ENCODE peak calls at places on chromosome 5, in nine cellular contexts. J is upper lobe of left lung, Z is heart right ventricle, V is tibial nerve, N is fibroblast of lung, R is colonic mucosa, M is DND-41, S is heart left ventricle, C is A549. T is an unnamed sample.

GRCh38 chr5:91235194-91235793 is 147.8 kb downstream of the ARRDC3 start:
- DNase-seq in J (no peak), Z (no peak), V (no peak), N (no peak), R (no peak), M (no peak), S (no peak), C (no peak), T (no peak)

GRCh38 chr5:108637110-108637509 is 110.6 kb upstream of the FER start:
- DNase-seq in J (no peak), Z (no peak), V (no peak), N (peak; percentile 14), R (no peak), M (no peak), S (no peak), C (no peak), T (no peak)

GRCh38 chr5:53425598-53426516 is 54.6 kb upstream of the FST start:
- DNase-seq in J (no peak), Z (no peak), V (peak; percentile 28), N (peak; percentile 39), R (peak; percentile 37), M (peak; percentile 50), S (no peak), C (no peak), T (peak; percentile 47)

GRCh38 chr5:92991681-92992472 is 589.1 kb downstream of the NR2F1-AS1 start:
- DNase-seq in J (no peak), Z (no peak), V (no peak), N (peak; percentile 55), R (no peak), M (no peak), S (no peak), C (no peak), T (no peak)

GRCh38 chr5:75640826-75641225 is 29.6 kb downstream of the ANKDD1B start:
- DNase-seq in J (no peak), Z (no peak), V (no peak), N (peak; percentile 49), R (no peak), M (no peak), S (no peak), C (no peak), T (no peak)

GRCh38 chr5:125277494-125278154 is 531.2 kb upstream of the ZNF608 start:
- DNase-seq in J (no peak), Z (no peak), V (no peak), N (peak; percentile 96), R (no peak), M (no peak), S (no peak), C (peak; percentile 62), T (no peak)

GRCh38 chr5:72427016-72427415 is 80.2 kb downstream of the ZNF366 start:
- DNase-seq in J (no peak), Z (no peak), V (no peak), N (no peak), R (no peak), M (no peak), S (no peak), C (no peak), T (no peak)

GRCh38 chr5:139140631-139141071 is 57.5 kb downstream of the SIL1 start:
- DNase-seq in J (no peak), Z (no peak), V (no peak), N (peak; percentile 73), R (no peak), M (no peak), S (no peak), C (no peak), T (peak; percentile 54)

GRCh38 chr5:16552666-16553343 is 64.0 kb downstream of the RETREG1 start:
- DNase-seq in J (peak; percentile 70), Z (peak; percentile 75), V (peak; percentile 76), N (peak; percentile 58), R (peak; percentile 91), M (peak; percentile 52), S (peak; percentile 78), C (peak; percentile 53), T (peak; percentile 68)

GRCh38 chr5:154611341-154611767 is 133.3 kb upstream of the HAND1 start:
- DNase-seq in J (no peak), Z (no peak), V (no peak), N (peak; percentile 19), R (no peak), M (no peak), S (no peak), C (no peak), T (no peak)

GRCh38 chr5:127650649-127651048 is 1.8 kb downstream of the CTXN3 start:
- DNase-seq in J (no peak), Z (no peak), V (no peak), N (peak; percentile 84), R (no peak), M (no peak), S (no peak), C (no peak), T (no peak)

GRCh38 chr5:142716963-142717362 is 31.1 kb upstream of the FGF1 start:
- DNase-seq in J (peak; percentile 40), Z (peak; percentile 62), V (peak; percentile 51), N (peak; percentile 57), R (peak; percentile 43), M (peak; percentile 32), S (peak; percentile 64), C (peak; percentile 46), T (no peak)

GRCh38 chr5:108989761-108990392 is 242.2 kb downstream of the FER start:
- DNase-seq in J (no peak), Z (no peak), V (no peak), N (peak; percentile 4), R (no peak), M (no peak), S (no peak), C (no peak), T (peak; percentile 30)

GRCh38 chr5:14145356-14146334 is 2.5 kb downstream of the TRIO start:
- DNase-seq in J (no peak), Z (no peak), V (no peak), N (peak; percentile 85), R (no peak), M (no peak), S (no peak), C (no peak), T (no peak)

GRCh38 chr5:59484618-59485017 is 408.9 kb downstream of the PDE4D start:
- DNase-seq in J (no peak), Z (no peak), V (no peak), N (no peak), R (no peak), M (no peak), S (no peak), C (no peak), T (no peak)

GRCh38 chr5:66666778-66667177 is 70.6 kb downstream of the MAST4 start:
- DNase-seq in J (peak; percentile 46), Z (no peak), V (no peak), N (no peak), R (peak; percentile 20), M (peak; percentile 35), S (no peak), C (no peak), T (no peak)

GRCh38 chr5:149957855-149958254 is 2.7 kb upstream of the SLC26A2 start:
- DNase-seq in J (no peak), Z (no peak), V (no peak), N (peak; percentile 35), R (no peak), M (no peak), S (no peak), C (peak; percentile 48), T (no peak)

GRCh38 chr5:149962040-149962439 is 1.5 kb downstream of the SLC26A2 start:
- DNase-seq in J (no peak), Z (no peak), V (no peak), N (peak; percentile 52), R (no peak), M (no peak), S (no peak), C (peak; percentile 80), T (peak; percentile 21)

GRCh38 chr5:149961186-149961685 is 678 bp downstream of the SLC26A2 start:
- DNase-seq in J (no peak), Z (no peak), V (no peak), N (no peak), R (no peak), M (no peak), S (no peak), C (no peak), T (peak; percentile 6)

GRCh38 chr5:149960272-149961185 is at the start of gene SLC26A2:
- DNase-seq in J (peak; percentile 99), Z (peak; percentile 97), V (peak; percentile 96), N (peak; percentile 98), R (peak; percentile 99), M (peak; percentile 95), S (peak; percentile 98), C (peak; percentile 96), T (peak; percentile 98)

DNA sequence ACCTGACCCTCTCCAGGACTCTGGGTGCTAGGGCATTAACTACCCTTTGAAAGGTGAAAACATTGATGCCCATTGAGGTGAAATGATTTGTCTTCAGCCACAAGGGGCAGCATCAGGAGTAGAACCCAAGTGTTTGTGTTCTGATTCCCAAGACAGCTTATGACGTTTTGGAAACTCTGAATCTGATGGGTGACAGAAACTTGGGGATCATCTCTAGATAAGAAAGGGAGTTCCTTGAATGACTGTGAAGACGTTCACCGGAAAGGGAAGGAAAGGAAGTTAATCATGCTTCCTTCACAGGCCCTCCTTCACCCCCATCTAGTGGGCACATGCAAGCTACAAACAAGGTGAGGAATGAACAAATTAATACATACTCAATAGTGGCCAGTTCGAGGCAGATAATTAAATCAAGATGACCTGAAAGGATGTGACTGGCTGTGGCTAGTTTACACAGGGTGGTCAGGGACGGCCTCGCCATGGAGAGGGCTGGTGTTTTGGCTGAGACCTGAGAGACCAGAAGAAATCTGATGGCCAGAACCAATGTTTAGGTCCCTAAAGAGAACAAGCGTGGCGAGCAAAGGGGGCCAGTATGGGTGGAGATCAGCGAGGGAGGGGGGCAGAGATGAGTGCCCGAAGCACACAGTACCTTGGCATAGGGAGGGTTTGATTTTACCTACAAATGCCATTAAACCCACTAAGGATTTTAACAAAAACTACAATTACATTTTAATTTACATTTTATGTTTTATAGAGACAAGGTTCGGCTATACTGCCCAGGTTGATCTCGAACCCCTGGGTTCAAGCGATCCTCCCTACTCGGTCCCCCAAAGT is 937 bp upstream of the SLC26A2 start:
- DNase-seq in J (no peak), Z (no peak), V (peak; percentile 20), N (peak; percentile 73), R (no peak), M (peak; percentile 28), S (no peak), C (peak; percentile 84), T (peak; percentile 69)
- H3K27ac ChIP-seq in J (peak overlapping the region; percentile 93), Z (peak overlapping the region; percentile 72), V (peak overlapping the region; percentile 93), N (peak overlapping the region; percentile 68), R (peak overlapping the region; percentile 93), M (peak overlapping the region; percentile 80), S (peak overlapping the region; percentile 79), C (peak overlapping the region; percentile 96), T (peak overlapping the region; percentile 83)

GRCh38 chr5:146066968-146067367 is 38.4 kb downstream of the PLAC8L1 start:
- DNase-seq in J (no peak), Z (no peak), V (no peak), N (no peak), R (no peak), M (no peak), S (no peak), C (no peak), T (no peak)
- TF ChIP-seq CTCF in J (no peak), Z (no peak), V (no peak), N (no peak), R (no peak), M (no peak), S (no peak), C (no peak), T (no peak)

GRCh38 chr5:176508603-176509002 is 28.6 kb downstream of the RNF44 start:
- DNase-seq in J (no peak), Z (no peak), V (no peak), N (peak; percentile 11), R (no peak), M (no peak), S (no peak), C (no peak), T (no peak)
- H3K27ac ChIP-seq in J (no peak overlapping the region), Z (no peak overlapping the region), V (no peak overlapping the region), N (no peak overlapping the region), R (no peak overlapping the region), M (no peak overlapping the region), S (no peak overlapping the region), C (no peak overlapping the region), T (no peak overlapping the region)

GRCh38 chr5:163079618-163080017 is 357.8 kb upstream of the CCNG1 start:
- DNase-seq in J (no peak), Z (no peak), V (no peak), N (peak; percentile 0), R (no peak), M (no peak), S (no peak), C (no peak), T (peak; percentile 47)
- TF ChIP-seq CTCF in J (no peak), Z (no peak), V (no peak), N (no peak), R (no peak), M (no peak), S (no peak), C (peak; percentile 30), T (peak; percentile 66)